ENCODE peak calls at places on chromosome 13, in four cellular contexts. G, R, A and J are unnamed samples.

GRCh38 chr13:59677966-59678814 is 485.5 kb downstream of the DIAPH3 start:
- DNase-seq in G (peak), R (no peak), A (peak), J (no peak)

GRCh38 chr13:93279982-93280381 is 53.4 kb downstream of the GPC6 start:
- DNase-seq in G (no peak), R (no peak), A (no peak), J (no peak)

GRCh38 chr13:49604570-49604969 is 19.2 kb upstream of the RCBTB1 start:
- DNase-seq in G (no peak), R (no peak), A (no peak), J (no peak)

GRCh38 chr13:88637935-88638334 is 966.8 kb downstream of the SLITRK5 start:
- DNase-seq in G (no peak), R (no peak), A (no peak), J (no peak)

GRCh38 chr13:23674795-23675640 is 104.8 kb downstream of the TNFRSF19 start:
- DNase-seq in G (peak), R (no peak), A (peak), J (no peak)

GRCh38 chr13:79225487-79226232 is 180.4 kb downstream of the RBM26 start:
- DNase-seq in G (no peak), R (no peak), A (peak), J (no peak)

GRCh38 chr13:48965736-48966135 is 10.0 kb upstream of the FNDC3A start:
- DNase-seq in G (no peak), R (no peak), A (no peak), J (no peak)

GRCh38 chr13:110911880-110912279 is 3.0 kb downstream of the ANKRD10 start:
- DNase-seq in G (no peak), R (no peak), A (peak), J (no peak)

GRCh38 chr13:74061939-74062595 is 72.1 kb downstream of the KLF12 start:
- DNase-seq in G (peak), R (no peak), A (peak), J (no peak)

GRCh38 chr13:28449826-28450773 is 44.8 kb downstream of the FLT1 start:
- DNase-seq in G (no peak), R (no peak), A (no peak), J (no peak)

GRCh38 chr13:111912991-111913781 is 153.8 kb upstream of the SOX1 start:
- DNase-seq in G (no peak), R (no peak), A (no peak), J (no peak)

GRCh38 chr13:49341517-49341916 is 93.8 kb downstream of the CDADC1 start:
- DNase-seq in G (no peak), R (no peak), A (no peak), J (no peak)

GRCh38 chr13:53201454-53202225 is 173.0 kb downstream of the OLFM4 start:
- DNase-seq in G (no peak), R (no peak), A (no peak), J (peak)

GRCh38 chr13:113291997-113292862 is 4.8 kb upstream of the LAMP1 start:
- DNase-seq in G (no peak), R (no peak), A (no peak), J (no peak)

GRCh38 chr13:106210327-106210726 is 325.1 kb downstream of the EFNB2 start:
- DNase-seq in G (no peak), R (no peak), A (no peak), J (no peak)

GRCh38 chr13:105991622-105992254 is 543.7 kb downstream of the EFNB2 start:
- DNase-seq in G (peak), R (no peak), A (peak), J (no peak)

GRCh38 chr13:73411067-73411809 is 352.4 kb downstream of the KLF5 start:
- DNase-seq in G (no peak), R (no peak), A (no peak), J (no peak)

GRCh38 chr13:97194473-97194872 is 27.7 kb upstream of the MBNL2 start:
- DNase-seq in G (peak), R (no peak), A (no peak), J (no peak)

GRCh38 chr13:21142766-21143165 is 33.6 kb downstream of the SKA3 start:
- DNase-seq in G (no peak), R (no peak), A (no peak), J (no peak)

GRCh38 chr13:113493315-113493951 is 2.9 kb upstream of the DCUN1D2 start:
- DNase-seq in G (peak), R (no peak), A (peak), J (no peak)

GRCh38 chr13:99028890-99029289 is 51.0 kb upstream of the DOCK9 start:
- DNase-seq in G (no peak), R (no peak), A (no peak), J (no peak)
- TF ChIP-seq CTCF in G (no peak), R (no peak), A (no peak), J (peak)

DNA sequence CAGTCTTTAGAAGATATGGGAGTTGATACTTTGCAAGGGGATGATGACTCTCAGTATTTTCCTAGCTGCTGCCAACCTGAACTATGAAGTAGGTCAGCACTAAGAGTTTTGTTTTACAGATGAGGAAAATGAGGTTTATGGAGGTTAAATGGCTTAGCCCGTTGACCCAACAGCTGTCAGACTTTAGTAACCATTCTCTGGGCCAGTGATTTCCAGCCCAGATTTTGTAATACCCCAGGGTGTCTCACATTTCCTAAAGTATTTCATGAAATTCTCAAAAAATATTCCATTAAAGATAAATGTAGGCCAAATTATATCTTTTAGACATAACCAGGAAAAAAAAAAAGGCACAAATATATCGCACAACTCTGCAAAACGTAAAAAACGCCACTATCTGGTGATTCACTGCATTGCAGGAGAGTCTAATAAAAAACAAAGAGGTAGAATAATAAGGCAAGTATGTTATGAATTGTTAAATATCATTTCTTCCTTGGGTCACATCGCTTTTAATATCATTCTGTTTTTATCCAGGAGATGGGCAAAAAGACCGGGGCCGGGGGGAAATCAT is 112.5 kb downstream of the DACH1 start:
- DNase-seq in G (no peak), R (no peak), A (no peak), J (no peak)
- TF ChIP-seq CTCF in G (no peak), R (no peak), A (peak), J (no peak)

GRCh38 chr13:101149735-101150380 is 266.4 kb downstream of the NALCN start:
- DNase-seq in G (no peak), R (no peak), A (peak), J (no peak)
- TF ChIP-seq CTCF in G (peak), R (no peak), A (no peak), J (peak)

DNA sequence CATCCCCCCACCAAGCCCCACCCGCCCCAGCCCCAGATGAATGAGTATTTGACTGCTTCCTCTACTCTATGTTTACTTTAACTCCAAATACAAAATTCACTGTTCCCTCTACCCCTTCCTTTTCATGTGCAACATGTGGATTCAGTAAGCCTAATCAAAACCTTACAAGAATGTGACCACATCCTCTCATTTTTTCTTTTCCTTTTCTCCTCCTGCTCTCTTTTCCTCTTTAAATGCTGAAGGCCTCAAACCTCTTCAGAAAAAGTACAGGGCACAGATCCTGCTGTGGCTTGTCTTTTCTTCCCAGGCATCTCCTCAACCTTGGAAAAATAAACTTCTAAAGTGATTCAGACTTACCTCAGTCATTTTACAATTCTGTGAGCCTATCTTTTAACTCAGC is 119.0 kb downstream of the MYCBP2 start:
- DNase-seq in G (peak), R (no peak), A (no peak), J (no peak)
- TF ChIP-seq CTCF in G (no peak), R (no peak), A (no peak), J (no peak)

GRCh38 chr13:85261757-85262346 is 537.4 kb downstream of the SLITRK6 start:
- DNase-seq in G (no peak), R (no peak), A (peak), J (no peak)
- TF ChIP-seq CTCF in G (peak), R (no peak), A (peak), J (peak)

DNA sequence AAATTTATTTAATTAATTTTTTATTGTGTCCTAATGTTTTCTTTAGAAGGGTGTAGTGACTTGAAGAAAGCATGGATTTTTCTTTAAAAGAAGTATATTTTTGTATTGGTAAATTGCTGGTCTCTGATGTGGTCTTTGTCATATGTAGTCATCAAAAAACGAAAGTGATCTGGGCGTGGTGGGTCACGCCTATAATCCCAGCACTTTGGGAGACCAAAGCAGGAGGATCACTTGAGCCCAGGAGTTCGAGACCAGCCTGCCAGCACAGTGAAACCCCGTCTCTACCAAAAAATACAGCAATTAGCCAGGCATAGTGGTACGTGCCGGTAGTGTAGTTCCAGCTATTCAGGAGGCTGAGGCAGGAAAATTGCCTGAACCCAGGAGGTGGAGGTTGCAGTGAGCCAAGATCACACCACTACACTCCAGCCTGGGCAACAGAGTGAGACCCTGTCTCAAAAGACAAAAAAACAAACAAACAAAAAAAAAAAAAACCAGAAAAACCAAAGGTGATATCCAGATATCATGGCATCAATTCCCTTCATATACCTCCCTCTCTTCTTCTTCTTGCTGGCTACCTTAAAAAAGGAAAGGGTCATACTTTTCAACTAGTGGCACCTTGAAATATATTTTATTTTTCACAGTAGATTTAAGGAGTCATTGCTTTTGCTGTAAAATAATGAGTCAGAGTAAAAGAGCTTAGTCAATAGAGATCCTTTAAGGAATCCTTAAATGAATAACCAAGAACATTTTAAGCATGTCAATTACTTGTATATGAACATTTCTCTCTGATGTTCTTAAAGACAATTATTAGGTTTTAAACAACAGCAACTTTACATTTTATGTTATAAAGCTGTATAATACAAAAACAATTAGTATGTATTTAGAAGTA is 19.9 kb downstream of the KCTD4 start:
- DNase-seq in G (no peak), R (no peak), A (no peak), J (no peak)
- TF ChIP-seq CTCF in G (no peak), R (no peak), A (no peak), J (no peak)